ENCODE peak calls at places on chromosomes 13 and 19, in ten cellular contexts. G is left ventricle myocardium inferior; N is lower lobe of right lung; Y is AG04449; A is mucosa of descending colon; B is ascending aorta; J is thoracic aorta; I is HFF-Myc; D is CD8-positive, alpha-beta T cell; F is hepatocyte. V is an unnamed sample.

GRCh38 chr13:99661791-99662190 is 160.5 kb downstream of the TM9SF2 start:
- DNase-seq in G (no peak), N (no peak), Y (no peak), A (no peak), B (no peak), J (no peak), I (no peak), D (no peak), F (no peak), V (no peak)

GRCh38 chr13:40061466-40062450 is 406.3 kb downstream of the COG6 start:
- DNase-seq in G (no peak), N (no peak), Y (no peak), A (no peak), B (no peak), J (no peak), I (no peak), D (no peak), F (no peak), V (no peak)

GRCh38 chr19:1523412-1524205 is at the start of gene PLK5:
- DNase-seq in G (no peak), N (no peak), Y (no peak), A (no peak), B (no peak), J (no peak), I (no peak), D (no peak), F (no peak), V (no peak)

GRCh38 chr19:43902399-43902798 is 32.7 kb downstream of the ZNF45 start:
- DNase-seq in G (no peak), N (no peak), Y (no peak), A (no peak), B (no peak), J (no peak), I (no peak), D (no peak), F (no peak), V (no peak)

GRCh38 chr19:23305555-23305954 is 55.4 kb upstream of the ZNF724 start:
- DNase-seq in G (no peak), N (no peak), Y (no peak), A (no peak), B (no peak), J (no peak), I (no peak), D (no peak), F (no peak), V (no peak)

GRCh38 chr13:98722958-98723357 is 29.5 kb downstream of the SLC15A1 start:
- DNase-seq in G (no peak), N (no peak), Y (no peak), A (no peak), B (no peak), J (no peak), I (no peak), D (no peak), F (peak; percentile 20), V (no peak)

GRCh38 chr13:37134411-37135041 is 29.1 kb upstream of the CSNK1A1L start:
- DNase-seq in G (no peak), N (no peak), Y (peak; percentile 82), A (no peak), B (no peak), J (no peak), I (no peak), D (no peak), F (peak; percentile 28), V (no peak)

GRCh38 chr13:30362869-30363268 is 55.5 kb upstream of the KATNAL1 start:
- DNase-seq in G (peak; percentile 33), N (no peak), Y (no peak), A (no peak), B (no peak), J (no peak), I (no peak), D (no peak), F (no peak), V (no peak)

DNA sequence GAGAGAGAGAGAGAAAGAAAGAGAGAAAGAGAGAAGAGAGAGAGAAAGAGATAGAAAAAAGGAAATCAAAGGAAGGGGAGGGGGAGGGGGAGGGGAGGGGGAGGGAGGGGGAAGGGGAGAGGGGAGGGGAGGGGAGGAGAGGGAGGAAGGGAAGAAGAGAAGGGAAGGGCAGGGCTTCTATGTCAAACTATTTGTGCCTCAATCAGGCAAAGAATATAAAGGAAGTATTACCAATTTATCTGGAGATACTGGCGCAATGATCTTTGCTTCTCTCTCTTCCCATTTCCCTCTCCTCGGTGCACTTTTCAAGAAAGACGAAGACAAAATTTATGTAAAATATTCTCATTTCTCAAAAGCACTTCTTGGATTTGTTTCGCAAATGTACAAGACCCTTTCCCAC is 9.3 kb upstream of the INSR start:
- DNase-seq in G (no peak), N (no peak), Y (no peak), A (no peak), B (no peak), J (no peak), I (no peak), D (no peak), F (no peak), V (no peak)
- TF ChIP-seq CTCF in G (no peak), N (no peak), Y (no peak), A (no peak), B (no peak), J (no peak), I (no peak), D (no peak), F (no peak), V (no peak)

DNA sequence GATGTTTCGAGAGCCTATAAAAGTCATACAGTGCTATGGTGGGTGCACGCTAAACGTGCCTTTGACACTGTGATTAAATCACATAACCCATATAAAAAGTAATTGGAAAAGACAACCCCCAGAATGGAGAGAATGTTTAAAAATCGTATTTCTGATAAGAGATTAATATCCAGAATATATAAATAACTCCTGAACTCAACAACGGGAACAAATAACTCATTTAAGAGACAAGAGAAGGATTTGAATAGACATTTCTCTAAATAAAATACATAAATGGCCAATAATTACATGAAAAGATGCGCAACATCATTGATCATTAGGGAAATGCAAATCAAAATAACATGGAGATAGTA is 37.0 kb upstream of the IGFL4 start:
- DNase-seq in G (no peak), N (no peak), Y (no peak), A (no peak), B (no peak), J (no peak), I (no peak), D (no peak), F (no peak), V (no peak)
- TF ChIP-seq CTCF in G (no peak), N (no peak), Y (no peak), A (no peak), B (no peak), J (no peak), I (no peak), D (no peak), F (no peak), V (no peak)

GRCh38 chr13:110507678-110508381 is 53.7 kb downstream of the RAB20 start:
- DNase-seq in G (peak; percentile 63), N (peak; percentile 75), Y (no peak), A (peak; percentile 86), B (no peak), J (no peak), I (no peak), D (no peak), F (peak; percentile 38), V (no peak)
- TF ChIP-seq CTCF in G (peak; percentile 41), N (peak; percentile 19), Y (no peak), A (no peak), B (peak; percentile 21), J (peak; percentile 23), I (no peak), D (no peak), F (peak; percentile 4), V (no peak)

DNA sequence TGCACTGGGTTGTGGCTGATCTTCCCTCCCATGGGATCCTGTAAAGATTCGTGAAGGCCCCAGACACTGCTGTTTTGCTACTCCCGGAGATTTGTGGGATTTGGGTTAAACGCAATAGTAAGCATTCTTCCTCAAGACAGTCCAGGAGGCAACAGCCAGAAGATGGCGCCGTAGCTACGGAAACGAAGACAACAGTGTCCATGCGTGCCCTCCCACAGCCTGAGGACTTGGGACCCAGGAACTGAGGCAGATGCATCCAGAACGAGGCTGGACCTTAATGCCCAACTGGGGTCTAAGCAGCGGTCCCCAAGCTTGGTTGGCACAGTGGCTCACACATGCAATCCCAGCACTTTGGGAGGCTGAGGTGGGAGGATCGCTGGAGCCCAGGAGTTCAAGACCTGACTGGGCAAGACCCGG is 57.6 kb upstream of the ZNF507 start:
- DNase-seq in G (peak; percentile 72), N (peak; percentile 59), Y (no peak), A (peak; percentile 77), B (no peak), J (peak; percentile 11), I (peak; percentile 41), D (no peak), F (peak; percentile 81), V (peak; percentile 57)
- TF ChIP-seq CTCF in G (peak; percentile 62), N (peak; percentile 28), Y (peak; percentile 69), A (no peak), B (peak; percentile 47), J (peak; percentile 21), I (peak; percentile 66), D (no peak), F (peak; percentile 68), V (peak; percentile 71)

DNA sequence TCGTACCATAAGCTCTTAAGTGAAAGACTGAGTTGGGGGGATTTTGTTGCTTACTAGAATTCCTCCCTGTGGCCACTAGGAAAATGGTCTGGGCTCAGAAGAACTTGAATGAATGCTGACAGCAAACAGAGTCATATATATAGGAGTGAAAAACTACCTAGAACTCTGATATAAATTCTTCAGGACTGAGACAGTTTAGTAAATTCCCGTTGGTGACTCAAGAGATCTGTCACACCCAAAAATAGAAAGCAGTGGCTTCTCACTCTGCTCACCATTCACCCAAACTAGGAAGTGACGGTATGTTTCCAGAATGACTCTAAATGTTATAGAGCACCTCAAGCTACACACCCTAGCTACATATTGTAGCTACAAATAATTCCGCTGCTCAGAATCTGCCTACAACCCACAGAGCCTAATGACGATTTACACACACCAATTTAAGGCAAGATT is 116.2 kb downstream of the TBC1D4 start:
- DNase-seq in G (no peak), N (no peak), Y (no peak), A (no peak), B (no peak), J (no peak), I (no peak), D (no peak), F (no peak), V (no peak)
- TF ChIP-seq CTCF in G (peak; percentile 14), N (no peak), Y (no peak), A (no peak), B (no peak), J (no peak), I (no peak), D (no peak), F (no peak), V (no peak)

DNA sequence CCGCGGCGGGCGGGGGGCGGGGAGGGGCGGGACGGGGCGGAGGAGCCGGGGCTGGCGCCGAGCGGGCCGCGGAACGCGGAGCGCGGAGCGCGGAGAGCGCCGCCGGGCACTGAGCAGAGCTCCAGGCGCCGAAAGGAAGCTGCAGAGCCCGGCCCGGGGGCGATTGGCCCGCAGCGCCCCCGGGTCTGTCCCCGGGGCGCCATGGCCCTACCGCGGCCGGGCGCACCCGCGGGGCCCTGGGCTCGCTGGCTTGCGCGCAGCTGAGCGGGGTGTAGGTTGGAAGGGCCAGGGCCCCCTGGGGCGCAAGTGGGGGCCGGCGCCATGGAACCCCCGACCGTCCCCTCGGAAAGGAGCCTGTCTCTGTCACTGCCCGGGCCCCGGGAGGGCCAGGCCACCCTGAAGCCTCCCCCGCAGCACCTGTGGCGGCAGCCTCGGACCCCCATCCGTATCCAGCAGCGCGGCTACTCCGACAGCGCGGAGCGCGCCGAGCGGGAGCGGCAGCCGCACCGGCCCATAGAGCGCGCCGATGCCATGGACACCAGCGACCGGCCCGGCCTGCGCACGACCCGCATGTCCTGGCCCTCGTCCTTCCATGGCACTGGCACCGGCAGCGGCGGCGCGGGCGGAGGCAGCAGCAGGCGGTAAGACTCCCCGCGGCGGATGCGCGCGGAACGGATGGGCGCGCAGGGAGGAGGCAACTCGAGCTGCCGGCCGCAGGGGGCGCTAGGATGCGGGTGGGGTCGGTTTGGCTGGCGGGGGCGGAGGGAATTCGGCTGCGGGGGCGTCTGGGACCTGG is at the start of gene PDE4A:
- DNase-seq in G (no peak), N (no peak), Y (no peak), A (peak; percentile 61), B (no peak), J (no peak), I (no peak), D (no peak), F (peak; percentile 45), V (no peak)
- TF ChIP-seq CTCF in G (peak; percentile 16), N (peak; percentile 29), Y (peak; percentile 62), A (no peak), B (peak; percentile 29), J (no peak), I (peak; percentile 65), D (peak; percentile 70), F (peak; percentile 42), V (peak; percentile 29)

V was measured in AG09319.